ENCODE peak calls at places on chromosomes 4 and X, in eight cellular contexts. One of them, this sample, is unnamed. For H3K4me1 and H3K27me3, the result is how much of the 10 kb centered on the place peaks cover.

GRCh38 chrX:120302434-120302833 is 8.8 kb downstream of the TMEM255A start:
- DNase-seq in upper lobe of left lung: no peak
- DNase-seq in tibial nerve: no peak
- DNase-seq in suprapubic skin: no peak
- DNase-seq in spleen: peak
- DNase-seq in transverse colon: peak
- DNase-seq in breast epithelium: no peak
- DNase-seq in IMR-90: no peak
- DNase-seq in this sample: no peak

GRCh38 chr4:8089862-8090261 is 68.8 kb downstream of the ABLIM2 start:
- DNase-seq in upper lobe of left lung: no peak
- DNase-seq in tibial nerve: no peak
- DNase-seq in suprapubic skin: no peak
- DNase-seq in spleen: no peak
- DNase-seq in transverse colon: no peak
- DNase-seq in breast epithelium: no peak
- DNase-seq in IMR-90: no peak
- DNase-seq in this sample: no peak

GRCh38 chr4:81314897-81315470 is 100.0 kb upstream of the PRKG2 start:
- DNase-seq in upper lobe of left lung: no peak
- DNase-seq in tibial nerve: no peak
- DNase-seq in suprapubic skin: no peak
- DNase-seq in spleen: no peak
- DNase-seq in transverse colon: no peak
- DNase-seq in breast epithelium: no peak
- DNase-seq in IMR-90: peak
- DNase-seq in this sample: no peak

GRCh38 chrX:108186811-108187210 is 95.2 kb downstream of the ATG4A start:
- DNase-seq in upper lobe of left lung: no peak
- DNase-seq in tibial nerve: no peak
- DNase-seq in suprapubic skin: no peak
- DNase-seq in spleen: no peak
- DNase-seq in transverse colon: no peak
- DNase-seq in breast epithelium: no peak
- DNase-seq in IMR-90: peak
- DNase-seq in this sample: no peak

GRCh38 chr4:183611210-183611830 is 47.7 kb downstream of the RWDD4 start:
- DNase-seq in upper lobe of left lung: no peak
- DNase-seq in tibial nerve: no peak
- DNase-seq in suprapubic skin: no peak
- DNase-seq in spleen: no peak
- DNase-seq in transverse colon: no peak
- DNase-seq in breast epithelium: no peak
- DNase-seq in IMR-90: no peak
- DNase-seq in this sample: no peak

GRCh38 chrX:153728095-153728494 is 3.4 kb downstream of the ABCD1 start:
- DNase-seq in upper lobe of left lung: no peak
- DNase-seq in tibial nerve: no peak
- DNase-seq in suprapubic skin: no peak
- DNase-seq in spleen: peak
- DNase-seq in transverse colon: no peak
- DNase-seq in breast epithelium: no peak
- DNase-seq in IMR-90: no peak
- DNase-seq in this sample: no peak

GRCh38 chr4:53713767-53714166 is 122.5 kb upstream of the LNX1 start:
- DNase-seq in upper lobe of left lung: no peak
- DNase-seq in tibial nerve: no peak
- DNase-seq in suprapubic skin: no peak
- DNase-seq in spleen: no peak
- DNase-seq in transverse colon: no peak
- DNase-seq in breast epithelium: no peak
- DNase-seq in IMR-90: no peak
- DNase-seq in this sample: no peak

GRCh38 chr4:93834371-93835066 is 6.0 kb downstream of the ATOH1 start:
- DNase-seq in upper lobe of left lung: peak
- DNase-seq in tibial nerve: no peak
- DNase-seq in suprapubic skin: no peak
- DNase-seq in spleen: no peak
- DNase-seq in transverse colon: no peak
- DNase-seq in breast epithelium: no peak
- DNase-seq in IMR-90: no peak
- DNase-seq in this sample: no peak

GRCh38 chrX:29824176-29824906 is 391.0 kb upstream of the MAGEB2 start:
- DNase-seq in upper lobe of left lung: no peak
- DNase-seq in tibial nerve: no peak
- DNase-seq in suprapubic skin: no peak
- DNase-seq in spleen: no peak
- DNase-seq in transverse colon: no peak
- DNase-seq in breast epithelium: no peak
- DNase-seq in IMR-90: no peak
- DNase-seq in this sample: no peak

GRCh38 chr4:124321370-124321769 is 391.2 kb downstream of the ANKRD50 start:
- DNase-seq in upper lobe of left lung: no peak
- DNase-seq in tibial nerve: no peak
- DNase-seq in suprapubic skin: no peak
- DNase-seq in spleen: no peak
- DNase-seq in transverse colon: no peak
- DNase-seq in breast epithelium: no peak
- DNase-seq in IMR-90: peak
- DNase-seq in this sample: no peak

GRCh38 chr4:2341261-2341841 is 77.1 kb downstream of the ZFYVE28 start:
- DNase-seq in upper lobe of left lung: peak
- DNase-seq in tibial nerve: no peak
- DNase-seq in suprapubic skin: peak
- DNase-seq in spleen: peak
- DNase-seq in transverse colon: no peak
- DNase-seq in breast epithelium: peak
- DNase-seq in IMR-90: no peak
- DNase-seq in this sample: peak

GRCh38 chr4:38753021-38753806 is 29.6 kb downstream of the TLR10 start:
- DNase-seq in upper lobe of left lung: no peak
- DNase-seq in tibial nerve: peak
- DNase-seq in suprapubic skin: peak
- DNase-seq in spleen: no peak
- DNase-seq in transverse colon: peak
- DNase-seq in breast epithelium: peak
- DNase-seq in IMR-90: peak
- DNase-seq in this sample: no peak

GRCh38 chr4:61336911-61337310 is 136.8 kb downstream of the ADGRL3 start:
- DNase-seq in upper lobe of left lung: no peak
- DNase-seq in tibial nerve: no peak
- DNase-seq in suprapubic skin: no peak
- DNase-seq in spleen: no peak
- DNase-seq in transverse colon: no peak
- DNase-seq in breast epithelium: no peak
- DNase-seq in IMR-90: no peak
- DNase-seq in this sample: no peak

GRCh38 chrX:69032601-69033000 is 132.7 kb downstream of the PJA1 start:
- DNase-seq in upper lobe of left lung: no peak
- DNase-seq in tibial nerve: no peak
- DNase-seq in suprapubic skin: no peak
- DNase-seq in spleen: no peak
- DNase-seq in transverse colon: no peak
- DNase-seq in breast epithelium: no peak
- DNase-seq in IMR-90: peak
- DNase-seq in this sample: peak

GRCh38 chrX:103554687-103555417 is 30.5 kb upstream of the TCEAL4 start:
- DNase-seq in upper lobe of left lung: no peak
- DNase-seq in tibial nerve: peak
- DNase-seq in suprapubic skin: no peak
- DNase-seq in spleen: no peak
- DNase-seq in transverse colon: peak
- DNase-seq in breast epithelium: peak
- DNase-seq in IMR-90: peak
- DNase-seq in this sample: no peak

GRCh38 chrX:3160771-3161170 is 119.5 kb downstream of the ARSF start:
- DNase-seq in upper lobe of left lung: no peak
- DNase-seq in tibial nerve: no peak
- DNase-seq in suprapubic skin: no peak
- DNase-seq in spleen: no peak
- DNase-seq in transverse colon: no peak
- DNase-seq in breast epithelium: no peak
- DNase-seq in IMR-90: no peak
- DNase-seq in this sample: no peak

GRCh38 chr4:183961772-183962171 is 56.7 kb downstream of the STOX2 start:
- DNase-seq in upper lobe of left lung: no peak
- DNase-seq in tibial nerve: no peak
- DNase-seq in suprapubic skin: no peak
- DNase-seq in spleen: no peak
- DNase-seq in transverse colon: no peak
- DNase-seq in breast epithelium: no peak
- DNase-seq in IMR-90: no peak
- DNase-seq in this sample: no peak

GRCh38 chrX:131675596-131676194 is 131.8 kb downstream of the OR13H1 start:
- DNase-seq in upper lobe of left lung: no peak
- DNase-seq in tibial nerve: no peak
- DNase-seq in suprapubic skin: no peak
- DNase-seq in spleen: no peak
- DNase-seq in transverse colon: no peak
- DNase-seq in breast epithelium: no peak
- DNase-seq in IMR-90: peak
- DNase-seq in this sample: no peak

DNA sequence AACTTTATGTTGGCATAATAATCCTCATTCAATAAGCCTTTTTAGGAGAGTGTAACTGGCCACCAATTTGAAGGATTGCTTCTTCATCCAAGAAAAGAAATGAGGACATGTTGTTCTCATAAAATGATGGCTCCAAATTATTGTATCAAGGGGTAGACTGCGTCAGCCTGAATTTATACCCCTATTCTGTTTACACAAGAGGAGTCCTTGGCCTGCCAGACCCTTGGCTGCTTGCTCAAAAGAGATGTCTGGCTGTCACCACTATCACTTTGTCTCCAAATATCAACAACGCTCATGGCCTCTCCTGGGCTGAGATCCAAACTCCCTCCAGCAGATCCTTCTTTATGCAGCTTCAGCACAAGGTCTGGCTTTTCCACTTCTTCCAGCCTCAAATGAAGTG is 127.8 kb downstream of the OR13H1 start:
- DNase-seq in upper lobe of left lung: no peak
- DNase-seq in tibial nerve: no peak
- DNase-seq in suprapubic skin: no peak
- DNase-seq in spleen: no peak
- DNase-seq in transverse colon: no peak
- DNase-seq in breast epithelium: no peak
- DNase-seq in IMR-90: no peak
- DNase-seq in this sample: no peak
- H3K4me1 ChIP-seq in upper lobe of left lung: under half
- H3K4me1 ChIP-seq in tibial nerve: under half
- H3K4me1 ChIP-seq in suprapubic skin: under half
- H3K4me1 ChIP-seq in spleen: under half
- H3K4me1 ChIP-seq in transverse colon: under half
- H3K4me1 ChIP-seq in breast epithelium: under half
- H3K4me1 ChIP-seq in IMR-90: under half
- H3K4me1 ChIP-seq in this sample: under half

GRCh38 chr4:56463711-56464110 is 3.7 kb upstream of the SRP72 start:
- DNase-seq in upper lobe of left lung: no peak
- DNase-seq in tibial nerve: no peak
- DNase-seq in suprapubic skin: no peak
- DNase-seq in spleen: no peak
- DNase-seq in transverse colon: no peak
- DNase-seq in breast epithelium: no peak
- DNase-seq in IMR-90: no peak
- DNase-seq in this sample: no peak
- TF ChIP-seq POLR2A in upper lobe of left lung: no peak
- TF ChIP-seq POLR2A in tibial nerve: no peak
- TF ChIP-seq POLR2A in suprapubic skin: no peak
- TF ChIP-seq POLR2A in spleen: no peak
- TF ChIP-seq POLR2A in transverse colon: no peak
- TF ChIP-seq POLR2A in breast epithelium: no peak
- TF ChIP-seq POLR2A in IMR-90: no peak
- TF ChIP-seq POLR2A in this sample: no peak

GRCh38 chr4:143531773-143532491 is 18.4 kb downstream of the SMARCA5 start:
- DNase-seq in upper lobe of left lung: no peak
- DNase-seq in tibial nerve: no peak
- DNase-seq in suprapubic skin: no peak
- DNase-seq in spleen: no peak
- DNase-seq in transverse colon: no peak
- DNase-seq in breast epithelium: no peak
- DNase-seq in IMR-90: peak
- DNase-seq in this sample: no peak
- H3K27me3 ChIP-seq in upper lobe of left lung: under half
- H3K27me3 ChIP-seq in tibial nerve: under half
- H3K27me3 ChIP-seq in suprapubic skin: under half
- H3K27me3 ChIP-seq in spleen: under half
- H3K27me3 ChIP-seq in transverse colon: under half
- H3K27me3 ChIP-seq in breast epithelium: under half
- H3K27me3 ChIP-seq in IMR-90: under half
- H3K27me3 ChIP-seq in this sample: under half

GRCh38 chr4:1242506-1243450 is 6.2 kb downstream of the CTBP1 start:
- DNase-seq in upper lobe of left lung: peak
- DNase-seq in tibial nerve: no peak
- DNase-seq in suprapubic skin: peak
- DNase-seq in spleen: peak
- DNase-seq in transverse colon: peak
- DNase-seq in breast epithelium: no peak
- DNase-seq in IMR-90: no peak
- DNase-seq in this sample: no peak
- H3K4me1 ChIP-seq in upper lobe of left lung: half or more
- H3K4me1 ChIP-seq in tibial nerve: half or more
- H3K4me1 ChIP-seq in suprapubic skin: half or more
- H3K4me1 ChIP-seq in spleen: half or more
- H3K4me1 ChIP-seq in transverse colon: half or more
- H3K4me1 ChIP-seq in breast epithelium: under half
- H3K4me1 ChIP-seq in IMR-90: under half
- H3K4me1 ChIP-seq in this sample: half or more

GRCh38 chr4:141635726-141636076 is 682 bp upstream of the IL15 start:
- DNase-seq in upper lobe of left lung: no peak
- DNase-seq in tibial nerve: no peak
- DNase-seq in suprapubic skin: no peak
- DNase-seq in spleen: no peak
- DNase-seq in transverse colon: no peak
- DNase-seq in breast epithelium: no peak
- DNase-seq in IMR-90: no peak
- DNase-seq in this sample: no peak
- TF ChIP-seq POLR2A in upper lobe of left lung: no peak
- TF ChIP-seq POLR2A in tibial nerve: no peak
- TF ChIP-seq POLR2A in suprapubic skin: no peak
- TF ChIP-seq POLR2A in spleen: no peak
- TF ChIP-seq POLR2A in transverse colon: no peak
- TF ChIP-seq POLR2A in breast epithelium: no peak
- TF ChIP-seq POLR2A in IMR-90: no peak
- TF ChIP-seq POLR2A in this sample: no peak

DNA sequence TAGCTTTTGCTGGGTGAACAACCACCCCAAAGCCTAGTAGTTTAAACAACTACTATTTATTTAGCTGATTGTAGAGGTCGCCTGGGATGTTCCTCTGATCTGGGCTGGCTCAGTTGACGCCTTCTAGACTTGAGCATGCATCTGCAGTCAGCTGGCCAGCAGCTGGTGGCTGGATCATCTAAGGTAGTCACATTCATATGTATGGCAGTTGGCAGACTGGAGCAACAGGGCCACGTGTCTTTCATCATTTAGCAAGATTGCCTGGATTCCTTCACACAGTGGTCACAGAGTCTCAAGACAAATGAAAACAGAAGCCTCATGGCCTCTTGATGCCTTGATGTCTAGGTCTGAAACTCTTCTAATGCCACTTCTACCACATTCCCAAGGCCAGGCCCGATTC is 220.6 kb upstream of the S100G start:
- DNase-seq in upper lobe of left lung: no peak
- DNase-seq in tibial nerve: no peak
- DNase-seq in suprapubic skin: no peak
- DNase-seq in spleen: no peak
- DNase-seq in transverse colon: no peak
- DNase-seq in breast epithelium: no peak
- DNase-seq in IMR-90: peak
- DNase-seq in this sample: no peak
- H3K27me3 ChIP-seq in upper lobe of left lung: under half
- H3K27me3 ChIP-seq in tibial nerve: under half
- H3K27me3 ChIP-seq in suprapubic skin: under half
- H3K27me3 ChIP-seq in spleen: under half
- H3K27me3 ChIP-seq in transverse colon: under half
- H3K27me3 ChIP-seq in breast epithelium: under half
- H3K27me3 ChIP-seq in IMR-90: under half
- H3K27me3 ChIP-seq in this sample: under half

GRCh38 chr4:156942991-156943390 is 28.6 kb downstream of the PDGFC start:
- DNase-seq in upper lobe of left lung: no peak
- DNase-seq in tibial nerve: no peak
- DNase-seq in suprapubic skin: no peak
- DNase-seq in spleen: no peak
- DNase-seq in transverse colon: no peak
- DNase-seq in breast epithelium: no peak
- DNase-seq in IMR-90: no peak
- DNase-seq in this sample: no peak
- H3K4me1 ChIP-seq in upper lobe of left lung: under half
- H3K4me1 ChIP-seq in tibial nerve: under half
- H3K4me1 ChIP-seq in suprapubic skin: under half
- H3K4me1 ChIP-seq in spleen: under half
- H3K4me1 ChIP-seq in transverse colon: under half
- H3K4me1 ChIP-seq in breast epithelium: under half
- H3K4me1 ChIP-seq in IMR-90: under half
- H3K4me1 ChIP-seq in this sample: half or more